ENCODE peak calls at places on chromosomes 3 and 15, in four cellular contexts. D is upper lobe of right lung, I is ovary, N is heart right ventricle. H is an unnamed sample.
A peak's percentile ranks its signal among the peaks of the same experiment; 100 is the strongest.

GRCh38 chr15:86863226-86863915 is 783.7 kb downstream of the AGBL1 start:
- DNase-seq in D (no peak), I (no peak), N (no peak), H (no peak)

GRCh38 chr3:141972394-141972793 is 96.0 kb downstream of the ATP1B3 start:
- DNase-seq in D (no peak), I (no peak), N (no peak), H (no peak)

GRCh38 chr3:129576514-129577345 is 29.7 kb downstream of the PLXND1 start:
- DNase-seq in D (no peak), I (no peak), N (peak; percentile 58), H (peak; percentile 38)

GRCh38 chr15:92665100-92665555 is 9.6 kb upstream of the FAM174B start:
- DNase-seq in D (no peak), I (peak; percentile 79), N (no peak), H (no peak)

GRCh38 chr3:186311431-186311830 is 50.6 kb downstream of the DGKG start:
- DNase-seq in D (no peak), I (no peak), N (no peak), H (no peak)

GRCh38 chr3:194166682-194167479 is 30.9 kb downstream of the HES1 start:
- DNase-seq in D (no peak), I (peak; percentile 62), N (peak; percentile 28), H (no peak)

GRCh38 chr15:31041610-31042009 is 50.2 kb upstream of the MTMR10 start:
- DNase-seq in D (no peak), I (no peak), N (no peak), H (no peak)

GRCh38 chr3:120424506-120424905 is 26.3 kb downstream of the FSTL1 start:
- DNase-seq in D (no peak), I (no peak), N (peak; percentile 36), H (no peak)

GRCh38 chr3:143065364-143065763 is 54.2 kb upstream of the CHST2 start:
- DNase-seq in D (no peak), I (no peak), N (no peak), H (no peak)

GRCh38 chr3:28978092-28978491 is 302.8 kb upstream of the RBMS3 start:
- DNase-seq in D (no peak), I (no peak), N (no peak), H (no peak)

GRCh38 chr3:15941958-15942357 is 144.2 kb upstream of the ANKRD28 start:
- DNase-seq in D (no peak), I (no peak), N (no peak), H (no peak)

GRCh38 chr3:99159220-99159762 is 257.8 kb upstream of the DCBLD2 start:
- DNase-seq in D (no peak), I (no peak), N (no peak), H (no peak)

GRCh38 chr15:73370151-73370550 is 1.4 kb upstream of the HCN4 start:
- DNase-seq in D (no peak), I (no peak), N (no peak), H (no peak)

GRCh38 chr15:75672111-75672602 is 24.4 kb downstream of the SNX33 start:
- DNase-seq in D (no peak), I (no peak), N (no peak), H (no peak)

GRCh38 chr3:69925506-69925905 is 74.0 kb upstream of the SAMMSON start:
- DNase-seq in D (no peak), I (no peak), N (no peak), H (no peak)

GRCh38 chr3:105277656-105278055 is 89.1 kb upstream of the ALCAM start:
- DNase-seq in D (no peak), I (no peak), N (no peak), H (no peak)

GRCh38 chr3:165507060-165507459 is 310.9 kb upstream of the SLITRK3 start:
- DNase-seq in D (no peak), I (no peak), N (no peak), H (no peak)

GRCh38 chr3:100154171-100154570 is 39.9 kb upstream of the FILIP1L start:
- DNase-seq in D (no peak), I (no peak), N (no peak), H (no peak)

GRCh38 chr3:29605845-29606244 is 325.0 kb downstream of the RBMS3 start:
- DNase-seq in D (no peak), I (no peak), N (no peak), H (no peak)

GRCh38 chr3:15044311-15044710 is 20.8 kb downstream of the MRPS25 start:
- DNase-seq in D (no peak), I (no peak), N (no peak), H (no peak)

GRCh38 chr3:101643861-101644613 is 32.9 kb downstream of the ZBTB11 start:
- DNase-seq in D (no peak), I (no peak), N (no peak), H (no peak)

GRCh38 chr3:65689436-65689835 is 349.3 kb downstream of the MAGI1 start:
- DNase-seq in D (no peak), I (no peak), N (no peak), H (no peak)

GRCh38 chr3:16227566-16227965 is 37.2 kb downstream of the DPH3 start:
- DNase-seq in D (no peak), I (no peak), N (no peak), H (no peak)

GRCh38 chr15:78983146-78983918 is 38.5 kb upstream of the CTSH start:
- DNase-seq in D (no peak), I (no peak), N (no peak), H (no peak)

GRCh38 chr3:113495035-113495434 is 19.9 kb downstream of the SPICE1 start:
- DNase-seq in D (no peak), I (no peak), N (no peak), H (no peak)

GRCh38 chr15:99486371-99487336 is 79.1 kb upstream of the MEF2A start:
- DNase-seq in D (peak; percentile 84), I (peak; percentile 79), N (peak; percentile 89), H (no peak)

GRCh38 chr15:85545185-85545584 is 164.8 kb downstream of the AKAP13 start:
- DNase-seq in D (no peak), I (no peak), N (no peak), H (no peak)

GRCh38 chr15:88615303-88616107 is 5.6 kb upstream of the AEN start:
- DNase-seq in D (no peak), I (no peak), N (no peak), H (peak; percentile 58)

GRCh38 chr15:45386420-45386819 is 8.1 kb upstream of the GATM start:
- DNase-seq in D (no peak), I (peak; percentile 62), N (no peak), H (no peak)

GRCh38 chr15:97520689-97521088 is 439.8 kb upstream of the ARRDC4 start:
- DNase-seq in D (no peak), I (no peak), N (no peak), H (no peak)

GRCh38 chr3:126618021-126618420 is 36.9 kb downstream of the TXNRD3 start:
- DNase-seq in D (no peak), I (no peak), N (no peak), H (no peak)

GRCh38 chr3:27659279-27660021 is 62.7 kb downstream of the EOMES start:
- DNase-seq in D (peak; percentile 79), I (peak; percentile 52), N (peak; percentile 62), H (no peak)

GRCh38 chr3:64345351-64345750 is 120.1 kb upstream of the PRICKLE2 start:
- DNase-seq in D (no peak), I (no peak), N (no peak), H (no peak)

GRCh38 chr15:55628369-55628730 is 40.2 kb upstream of the PYGO1 start:
- DNase-seq in D (no peak), I (no peak), N (no peak), H (no peak)

GRCh38 chr3:107848516-107848915 is 242.3 kb downstream of the CD47 start:
- DNase-seq in D (no peak), I (no peak), N (no peak), H (no peak)

GRCh38 chr3:32469151-32469874 is 33.3 kb downstream of the CMTM6 start:
- DNase-seq in D (no peak), I (no peak), N (no peak), H (no peak)

GRCh38 chr15:101127503-101128076 is 124.3 kb downstream of the CHSY1 start:
- DNase-seq in D (no peak), I (peak; percentile 90), N (peak; percentile 73), H (peak; percentile 71)
- H3K4me3 ChIP-seq in D (no peak overlapping the region), I (no peak overlapping the region), N (no peak overlapping the region), H (no peak overlapping the region)

DNA sequence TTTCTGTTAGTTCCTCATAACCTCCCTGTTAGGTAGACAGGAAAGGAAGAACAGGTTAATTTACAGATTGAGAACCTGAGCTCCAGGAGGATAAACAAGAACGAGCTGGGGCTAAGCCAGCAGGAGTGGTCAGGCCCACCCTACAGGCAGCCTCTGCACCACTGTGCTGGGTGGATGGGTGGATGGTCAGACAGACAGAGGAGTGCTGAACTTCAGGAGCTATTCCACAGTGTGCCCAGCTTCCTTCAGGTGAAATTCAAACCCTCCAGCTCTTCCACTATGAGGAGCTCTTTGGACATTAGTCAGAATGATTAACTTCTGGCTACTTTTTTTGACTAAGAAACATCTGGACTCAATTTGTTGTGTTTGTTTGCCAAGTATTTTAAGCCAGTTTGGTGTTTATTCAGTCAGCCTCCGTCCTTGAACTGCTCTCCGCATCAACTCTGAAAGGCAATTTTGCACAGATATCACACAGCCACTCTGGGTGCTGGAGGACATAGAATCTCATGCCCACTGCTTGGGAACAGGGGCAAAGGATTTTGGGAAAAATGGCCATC is 361.9 kb downstream of the CLSTN2 start:
- DNase-seq in D (no peak), I (peak; percentile 40), N (no peak), H (no peak)
- TF ChIP-seq CTCF in D (no peak), I (no peak), N (no peak), H (no peak)

GRCh38 chr15:34753236-34753894 is 1.4 kb downstream of the GJD2 start:
- DNase-seq in D (no peak), I (no peak), N (no peak), H (no peak)
- H3K4me3 ChIP-seq in D (no peak overlapping the region), I (no peak overlapping the region), N (no peak overlapping the region), H (no peak overlapping the region)

GRCh38 chr3:13885704-13886010 is 5.8 kb upstream of the WNT7A start:
- DNase-seq in D (no peak), I (no peak), N (no peak), H (no peak)
- TF ChIP-seq CTCF in D (no peak), I (no peak), N (no peak), H (no peak)

GRCh38 chr3:135263331-135263730 is 468.3 kb downstream of the EPHB1 start:
- DNase-seq in D (no peak), I (no peak), N (no peak), H (no peak)
- H3K4me3 ChIP-seq in D (no peak overlapping the region), I (no peak overlapping the region), N (no peak overlapping the region), H (no peak overlapping the region)

GRCh38 chr15:57949374-57949938 is 116.1 kb downstream of the ALDH1A2 start:
- DNase-seq in D (no peak), I (no peak), N (no peak), H (no peak)
- TF ChIP-seq CTCF in D (no peak), I (no peak), N (no peak), H (no peak)

GRCh38 chr3:79203144-79203519 is 564.7 kb downstream of the ROBO1 start:
- DNase-seq in D (no peak), I (no peak), N (no peak), H (no peak)
- H3K4me3 ChIP-seq in D (no peak overlapping the region), I (no peak overlapping the region), N (no peak overlapping the region), H (no peak overlapping the region)